ENCODE peak calls at places on chromosomes 13 and 19, in four cellular contexts. Y is K562, Q is HepG2, K is GM12878. E is an unnamed sample.
A peak's percentile ranks its signal among the peaks of the same experiment; 100 is the strongest.

GRCh38 chr19:9427941-9428340 is 7.4 kb downstream of the ZNF266 start:
- DNase-seq in Y (no peak), Q (no peak), K (no peak), E (no peak)

GRCh38 chr13:113555141-113555540 is 29.4 kb upstream of the TFDP1 start:
- DNase-seq in Y (no peak), Q (no peak), K (no peak), E (no peak)

GRCh38 chr19:2618611-2619010 is 83.9 kb downstream of the GNG7 start:
- DNase-seq in Y (no peak), Q (no peak), K (no peak), E (no peak)

GRCh38 chr13:93708323-93709075 is 481.9 kb downstream of the GPC6 start:
- DNase-seq in Y (no peak), Q (no peak), K (no peak), E (no peak)

GRCh38 chr19:32396046-32396652 is 9.4 kb upstream of the DPY19L3 start:
- DNase-seq in Y (no peak), Q (no peak), K (no peak), E (no peak)

GRCh38 chr13:41402695-41403511 is 54.4 kb upstream of the RGCC start:
- DNase-seq in Y (no peak), Q (peak; percentile 29), K (no peak), E (no peak)

GRCh38 chr13:49776871-49777270 is 15.6 kb downstream of the KPNA3 start:
- DNase-seq in Y (no peak), Q (no peak), K (no peak), E (no peak)

GRCh38 chr13:105603283-105603682 is 932.2 kb downstream of the EFNB2 start:
- DNase-seq in Y (no peak), Q (no peak), K (no peak), E (no peak)

GRCh38 chr19:12145348-12145747 is 5.2 kb upstream of the ZNF20 start:
- DNase-seq in Y (no peak), Q (no peak), K (no peak), E (no peak)

GRCh38 chr13:111043575-111043982 is 71.5 kb upstream of the ARHGEF7 start:
- DNase-seq in Y (peak; percentile 35), Q (no peak), K (no peak), E (no peak)

GRCh38 chr13:74770361-74770760 is 636.2 kb upstream of the KLF12 start:
- DNase-seq in Y (no peak), Q (no peak), K (no peak), E (no peak)

GRCh38 chr19:50486823-50487515 is 10.3 kb upstream of the GARIN5A start:
- DNase-seq in Y (peak; percentile 75), Q (peak; percentile 51), K (no peak), E (peak; percentile 61)

GRCh38 chr19:1748115-1748702 is 5.1 kb upstream of the ONECUT3 start:
- DNase-seq in Y (no peak), Q (no peak), K (no peak), E (no peak)

GRCh38 chr13:92966341-92966740 is 260.3 kb upstream of the GPC6 start:
- DNase-seq in Y (no peak), Q (no peak), K (no peak), E (no peak)

GRCh38 chr13:27820524-27821482 is 28.5 kb downstream of the GSX1 start:
- DNase-seq in Y (no peak), Q (no peak), K (no peak), E (no peak)
- TF ChIP-seq BHLHE40 in Y (no peak), Q (no peak), K (no peak), E (no peak)

GRCh38 chr13:36681894-36682624 is 8.2 kb downstream of the SERTM1 start:
- DNase-seq in Y (no peak), Q (no peak), K (no peak), E (no peak)
- TF ChIP-seq FOXK2 in Y (no peak), Q (no peak), K (no peak), E (no peak)

GRCh38 chr13:26629260-26629659 is 71.8 kb downstream of the WASF3 start:
- DNase-seq in Y (no peak), Q (peak; percentile 12), K (no peak), E (no peak)

GRCh38 chr13:26624572-26624971 is 67.1 kb downstream of the WASF3 start:
- DNase-seq in Y (no peak), Q (no peak), K (no peak), E (no peak)

GRCh38 chr13:26623125-26623524 is 65.6 kb downstream of the WASF3 start:
- DNase-seq in Y (no peak), Q (no peak), K (no peak), E (no peak)

GRCh38 chr13:26628706-26629105 is 71.2 kb downstream of the WASF3 start:
- DNase-seq in Y (no peak), Q (peak; percentile 28), K (no peak), E (no peak)
- TF ChIP-seq TARDBP in Y (no peak), Q (no peak), K (no peak), E (no peak)

GRCh38 chr19:14156971-14157717 is 20.8 kb upstream of the ASF1B start:
- DNase-seq in Y (no peak), Q (no peak), K (no peak), E (no peak)

GRCh38 chr19:14160017-14160703 is 23.8 kb upstream of the ASF1B start:
- DNase-seq in Y (no peak), Q (no peak), K (no peak), E (no peak)

GRCh38 chr19:14156122-14156521 is 19.7 kb upstream of the ASF1B start:
- DNase-seq in Y (no peak), Q (no peak), K (no peak), E (no peak)

GRCh38 chr19:14159059-14159458 is 22.7 kb upstream of the ASF1B start:
- DNase-seq in Y (no peak), Q (no peak), K (no peak), E (no peak)

GRCh38 chr19:14158276-14159023 is 22.1 kb upstream of the ASF1B start:
- DNase-seq in Y (no peak), Q (no peak), K (no peak), E (no peak)
- TF ChIP-seq BHLHE40 in Y (no peak), Q (no peak), K (no peak), E (no peak)

GRCh38 chr13:28849441-28849840 is 29.3 kb downstream of the MTUS2 start:
- DNase-seq in Y (no peak), Q (no peak), K (no peak), E (no peak)

GRCh38 chr13:28843594-28843993 is 23.5 kb downstream of the MTUS2 start:
- DNase-seq in Y (no peak), Q (no peak), K (no peak), E (no peak)
- TF ChIP-seq FOXK2 in Y (no peak), Q (no peak), K (no peak), E (no peak)

DNA sequence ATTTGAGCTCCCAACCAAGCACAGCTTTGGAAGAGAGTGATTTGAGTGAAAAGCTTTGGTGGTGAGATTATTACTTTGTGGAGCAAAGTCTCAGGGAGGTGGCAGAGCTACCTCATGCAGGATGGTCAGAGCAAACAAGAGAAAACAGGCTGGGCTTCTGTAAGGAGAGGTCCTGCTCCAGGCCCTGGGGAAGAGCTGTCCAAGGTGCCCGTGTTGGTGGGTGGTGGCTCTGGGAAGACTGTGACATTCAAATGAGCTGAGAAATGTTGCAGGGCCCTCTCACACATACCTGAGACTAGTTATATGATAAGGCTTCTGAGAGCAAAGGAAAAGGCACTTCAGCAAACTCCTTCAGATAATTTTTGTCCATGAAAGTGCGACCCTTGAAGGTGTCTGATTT is 205.5 kb upstream of the SOX21 start:
- DNase-seq in Y (no peak), Q (no peak), K (no peak), E (no peak)
- TF ChIP-seq TARDBP in Y (no peak), Q (no peak), K (no peak), E (no peak)

GRCh38 chr13:98368019-98368418 is 190.9 kb upstream of the RNF113B start:
- DNase-seq in Y (no peak), Q (no peak), K (no peak), E (no peak)
- TF ChIP-seq BHLHE40 in Y (no peak), Q (no peak), K (no peak), E (no peak)

DNA sequence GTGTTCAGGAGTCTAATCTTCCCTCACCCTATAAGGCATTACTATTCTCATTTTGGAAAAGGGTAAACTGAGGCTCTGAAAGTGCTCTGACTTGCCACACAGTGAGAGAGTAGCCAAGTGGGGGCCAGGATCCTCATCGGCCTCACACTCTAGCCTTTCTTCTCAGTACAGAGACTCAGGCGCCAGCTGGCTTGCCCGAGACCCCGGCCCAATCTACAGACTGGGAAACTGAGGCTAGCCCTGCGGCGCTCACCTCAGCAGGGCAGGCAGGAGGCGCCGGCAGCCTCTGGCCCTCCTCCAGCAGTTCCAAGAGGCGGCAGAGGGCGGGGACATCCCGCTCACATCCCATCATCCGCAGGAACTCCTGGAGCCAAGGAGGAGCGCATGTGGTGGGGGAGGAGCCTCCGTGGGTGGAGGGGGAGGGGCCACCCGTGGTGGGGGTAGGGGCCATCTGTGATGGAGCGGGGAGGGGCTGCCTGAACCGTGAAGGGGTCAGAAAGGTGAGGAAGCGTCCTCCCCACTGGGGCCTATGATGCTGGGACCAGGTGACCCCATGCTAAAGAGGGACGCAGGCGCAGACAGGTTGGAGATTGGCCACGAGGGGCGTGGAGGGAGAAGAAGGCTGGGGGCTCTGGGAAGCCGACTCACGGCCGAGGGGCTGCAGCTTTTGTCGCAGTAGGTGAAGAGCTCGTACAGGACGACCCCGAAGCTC is 8.7 kb upstream of the INSL3 start:
- DNase-seq in Y (peak; percentile 87), Q (no peak), K (no peak), E (peak; percentile 85)
- TF ChIP-seq FOXK2 in Y (no peak), Q (no peak), K (no peak), E (no peak)